ENCODE peak calls at places on chromosomes 1 and 21, in ten cellular contexts. I is LoVo; V is activated gamma-delta T cell treated with anti-CD3 and anti-CD28 coated beads, Interleukin-2, amount 50 U/mL, for 16 hours; S is RKO; U is stimulated activated naive B cell treated with anti-CD40 and anti-IgM and Interleukin-4, amounts not matched to agents 10 μg/mL and 1 μg/mL and 100 μg/mL, for 72 hours; W is astrocyte of the hippocampus; X is heart right ventricle; A is AG08396; T is GM13977; B is HFF-Myc. L is an unnamed sample.

GRCh38 chr1:163320891-163321290 is 863 bp upstream of the NUF2 start:
- DNase-seq in I (no peak), V (no peak), S (peak; percentile 19), U (no peak), W (peak; percentile 4), X (no peak), A (no peak), T (no peak), B (no peak), L (no peak)

GRCh38 chr1:227947678-227948492 is at the start of gene WNT9A:
- DNase-seq in I (peak; percentile 55), V (no peak), S (no peak), U (no peak), W (peak; percentile 80), X (peak; percentile 53), A (peak; percentile 94), T (peak; percentile 85), B (no peak), L (no peak)

GRCh38 chr1:184022651-184023050 is 14.9 kb downstream of the COLGALT2 start:
- DNase-seq in I (no peak), V (no peak), S (no peak), U (no peak), W (no peak), X (no peak), A (peak; percentile 24), T (no peak), B (no peak), L (no peak)

GRCh38 chr1:71861022-71861421 is 421.3 kb downstream of the NEGR1 start:
- DNase-seq in I (no peak), V (no peak), S (peak; percentile 69), U (no peak), W (no peak), X (no peak), A (no peak), T (no peak), B (no peak), L (no peak)

GRCh38 chr1:17755120-17755519 is at the start of gene ACTL8:
- DNase-seq in I (no peak), V (no peak), S (peak; percentile 2), U (no peak), W (no peak), X (no peak), A (no peak), T (no peak), B (no peak), L (no peak)

GRCh38 chr1:29975036-29975694 is 738.8 kb downstream of the PTPRU start:
- DNase-seq in I (no peak), V (no peak), S (peak; percentile 23), U (no peak), W (peak; percentile 77), X (no peak), A (peak; percentile 53), T (no peak), B (peak; percentile 19), L (no peak)

GRCh38 chr1:243751506-243751905 is 98.5 kb downstream of the AKT3 start:
- DNase-seq in I (no peak), V (no peak), S (no peak), U (no peak), W (no peak), X (no peak), A (no peak), T (no peak), B (no peak), L (no peak)

GRCh38 chr1:29823536-29823935 is 587.2 kb downstream of the PTPRU start:
- DNase-seq in I (no peak), V (no peak), S (no peak), U (no peak), W (no peak), X (no peak), A (no peak), T (no peak), B (no peak), L (no peak)

GRCh38 chr1:196381544-196381943 is 226.7 kb downstream of the KCNT2 start:
- DNase-seq in I (no peak), V (no peak), S (no peak), U (no peak), W (no peak), X (no peak), A (no peak), T (no peak), B (no peak), L (no peak)

GRCh38 chr1:23013657-23014056 is 2.0 kb downstream of the TEX46 start:
- DNase-seq in I (no peak), V (no peak), S (peak; percentile 22), U (no peak), W (peak; percentile 21), X (no peak), A (no peak), T (peak; percentile 45), B (no peak), L (no peak)

GRCh38 chr1:151553659-151554058 is 13.6 kb downstream of the TUFT1 start:
- DNase-seq in I (no peak), V (no peak), S (no peak), U (no peak), W (peak; percentile 57), X (no peak), A (no peak), T (no peak), B (no peak), L (no peak)

GRCh38 chr1:15038232-15039016 is 115.1 kb upstream of the TMEM51 start:
- DNase-seq in I (peak; percentile 4), V (no peak), S (peak; percentile 57), U (no peak), W (peak; percentile 24), X (no peak), A (no peak), T (no peak), B (no peak), L (peak; percentile 77)

GRCh38 chr1:156430809-156431208 is 61.8 kb downstream of the RHBG start:
- DNase-seq in I (no peak), V (no peak), S (no peak), U (no peak), W (no peak), X (no peak), A (no peak), T (no peak), B (no peak), L (no peak)

GRCh38 chr1:214303106-214303505 is 22.1 kb downstream of the SMYD2 start:
- DNase-seq in I (no peak), V (no peak), S (no peak), U (no peak), W (no peak), X (no peak), A (no peak), T (no peak), B (no peak), L (no peak)

GRCh38 chr1:114157275-114157660 is 3.6 kb upstream of the SYT6 start:
- DNase-seq in I (no peak), V (no peak), S (no peak), U (no peak), W (no peak), X (no peak), A (no peak), T (no peak), B (no peak), L (no peak)

GRCh38 chr1:100482167-100482566 is 55.8 kb upstream of the GPR88 start:
- DNase-seq in I (no peak), V (no peak), S (no peak), U (no peak), W (no peak), X (no peak), A (no peak), T (no peak), B (no peak), L (no peak)

GRCh38 chr1:41390171-41390570 is 28.9 kb downstream of the FOXO6 start:
- DNase-seq in I (no peak), V (no peak), S (no peak), U (no peak), W (no peak), X (no peak), A (no peak), T (no peak), B (no peak), L (no peak)

GRCh38 chr1:25197982-25198681 is 34.2 kb downstream of the SYF2 start:
- DNase-seq in I (peak; percentile 34), V (peak; percentile 11), S (no peak), U (no peak), W (no peak), X (no peak), A (no peak), T (no peak), B (no peak), L (no peak)

GRCh38 chr1:92461364-92462097 is 25.2 kb downstream of the GFI1 start:
- DNase-seq in I (no peak), V (no peak), S (peak; percentile 28), U (no peak), W (no peak), X (no peak), A (no peak), T (peak; percentile 53), B (no peak), L (no peak)

GRCh38 chr1:202162049-202162417 is 1.6 kb upstream of the PTPN7 start:
- DNase-seq in I (no peak), V (peak; percentile 59), S (no peak), U (peak; percentile 62), W (no peak), X (no peak), A (no peak), T (peak; percentile 63), B (no peak), L (no peak)

GRCh38 chr1:17538428-17539130 is 919 bp upstream of the ARHGEF10L start:
- DNase-seq in I (no peak), V (no peak), S (no peak), U (no peak), W (peak; percentile 65), X (no peak), A (no peak), T (no peak), B (no peak), L (no peak)

GRCh38 chr1:191343816-191344215 is 814.4 kb upstream of the RGS18 start:
- DNase-seq in I (no peak), V (no peak), S (peak; percentile 12), U (no peak), W (peak; percentile 42), X (no peak), A (peak; percentile 2), T (no peak), B (no peak), L (no peak)

GRCh38 chr1:153734380-153735089 is 6.7 kb downstream of the INTS3 start:
- DNase-seq in I (no peak), V (no peak), S (no peak), U (no peak), W (no peak), X (no peak), A (no peak), T (no peak), B (no peak), L (no peak)

GRCh38 chr1:9280015-9280860 is 12.5 kb upstream of the SPSB1 start:
- DNase-seq in I (peak; percentile 87), V (peak; percentile 38), S (peak; percentile 94), U (no peak), W (peak; percentile 89), X (no peak), A (peak; percentile 97), T (peak; percentile 66), B (peak; percentile 78), L (peak; percentile 67)

GRCh38 chr1:39722495-39722894 is 16.2 kb upstream of the PPIE start:
- DNase-seq in I (no peak), V (no peak), S (peak; percentile 20), U (no peak), W (no peak), X (no peak), A (no peak), T (no peak), B (no peak), L (no peak)

GRCh38 chr1:92298213-92298572 is 594 bp downstream of the GLMN start:
- DNase-seq in I (no peak), V (no peak), S (no peak), U (no peak), W (no peak), X (no peak), A (no peak), T (no peak), B (no peak), L (no peak)

GRCh38 chr1:94408104-94408503 is 10.1 kb upstream of the ABCD3 start:
- DNase-seq in I (no peak), V (no peak), S (no peak), U (no peak), W (no peak), X (no peak), A (no peak), T (no peak), B (no peak), L (no peak)

GRCh38 chr21:46065215-46065992 is 32.5 kb upstream of the COL6A2 start:
- DNase-seq in I (no peak), V (no peak), S (no peak), U (no peak), W (peak; percentile 81), X (peak; percentile 74), A (peak; percentile 86), T (no peak), B (no peak), L (no peak)

L was measured in HCT116.